ENCODE peak calls at places on chromosome 21, in six cellular contexts. One of them, this sample, is unnamed.
A peak's percentile ranks its signal among the peaks of the same experiment; 100 is the strongest.

GRCh38 chr21:46203203-46203600 is 18.9 kb upstream of the SPATC1L start:
- DNase-seq in amniotic stem cell: no peak
- DNase-seq in aorta: no peak
- DNase-seq in SW480: no peak
- DNase-seq in prostate gland: no peak
- DNase-seq in NCI-H69: no peak
- DNase-seq in this sample: no peak

GRCh38 chr21:38351176-38351959 is 94.6 kb downstream of the KCNJ15 start:
- DNase-seq in amniotic stem cell: no peak
- DNase-seq in aorta: no peak
- DNase-seq in SW480: no peak
- DNase-seq in prostate gland: no peak
- DNase-seq in NCI-H69: no peak
- DNase-seq in this sample: no peak

GRCh38 chr21:29334717-29335428 is 36.2 kb downstream of the BACH1 start:
- DNase-seq in amniotic stem cell: no peak
- DNase-seq in aorta: no peak
- DNase-seq in SW480: no peak
- DNase-seq in prostate gland: no peak
- DNase-seq in NCI-H69: no peak
- DNase-seq in this sample: no peak

GRCh38 chr21:45162115-45162514 is 87.7 kb downstream of the ADARB1 start:
- DNase-seq in amniotic stem cell: no peak
- DNase-seq in aorta: no peak
- DNase-seq in SW480: no peak
- DNase-seq in prostate gland: no peak
- DNase-seq in NCI-H69: no peak
- DNase-seq in this sample: no peak

GRCh38 chr21:41107602-41108001 is 60.4 kb upstream of the BACE2 start:
- DNase-seq in amniotic stem cell: no peak
- DNase-seq in aorta: no peak
- DNase-seq in SW480: no peak
- DNase-seq in prostate gland: no peak
- DNase-seq in NCI-H69: no peak
- DNase-seq in this sample: no peak

GRCh38 chr21:10463156-10463555 is 58.2 kb upstream of the TPTE start:
- DNase-seq in amniotic stem cell: no peak
- DNase-seq in aorta: no peak
- DNase-seq in SW480: no peak
- DNase-seq in prostate gland: no peak
- DNase-seq in NCI-H69: no peak
- DNase-seq in this sample: no peak

GRCh38 chr21:26846036-26846931 is 1.1 kb upstream of the ADAMTS1 start:
- DNase-seq in amniotic stem cell: peak; percentile 65
- DNase-seq in aorta: peak; percentile 92
- DNase-seq in SW480: no peak
- DNase-seq in prostate gland: peak; percentile 40
- DNase-seq in NCI-H69: peak; percentile 48
- DNase-seq in this sample: peak; percentile 32

GRCh38 chr21:35721701-35722100 is 338.6 kb downstream of the SETD4 start:
- DNase-seq in amniotic stem cell: no peak
- DNase-seq in aorta: no peak
- DNase-seq in SW480: no peak
- DNase-seq in prostate gland: no peak
- DNase-seq in NCI-H69: no peak
- DNase-seq in this sample: no peak

GRCh38 chr21:43697758-43698643 is 20.9 kb upstream of the PDXK start:
- DNase-seq in amniotic stem cell: no peak
- DNase-seq in aorta: no peak
- DNase-seq in SW480: peak; percentile 29
- DNase-seq in prostate gland: no peak
- DNase-seq in NCI-H69: no peak
- DNase-seq in this sample: no peak

GRCh38 chr21:16891821-16892220 is 621.0 kb upstream of the CXADR start:
- DNase-seq in amniotic stem cell: peak; percentile 14
- DNase-seq in aorta: no peak
- DNase-seq in SW480: no peak
- DNase-seq in prostate gland: peak; percentile 58
- DNase-seq in NCI-H69: no peak
- DNase-seq in this sample: no peak

GRCh38 chr21:27425172-27425571 is 458.3 kb upstream of the ADAMTS5 start:
- DNase-seq in amniotic stem cell: no peak
- DNase-seq in aorta: no peak
- DNase-seq in SW480: no peak
- DNase-seq in prostate gland: no peak
- DNase-seq in NCI-H69: no peak
- DNase-seq in this sample: no peak

GRCh38 chr21:31744162-31744800 is 12.4 kb upstream of the SCAF4 start:
- DNase-seq in amniotic stem cell: no peak
- DNase-seq in aorta: no peak
- DNase-seq in SW480: no peak
- DNase-seq in prostate gland: no peak
- DNase-seq in NCI-H69: no peak
- DNase-seq in this sample: no peak

GRCh38 chr21:34077888-34078287 is 4.5 kb downstream of the MRPS6 start:
- DNase-seq in amniotic stem cell: no peak
- DNase-seq in aorta: no peak
- DNase-seq in SW480: no peak
- DNase-seq in prostate gland: no peak
- DNase-seq in NCI-H69: no peak
- DNase-seq in this sample: no peak

GRCh38 chr21:46323227-46323709 is 402 bp downstream of the C21orf58 start:
- DNase-seq in amniotic stem cell: no peak
- DNase-seq in aorta: no peak
- DNase-seq in SW480: no peak
- DNase-seq in prostate gland: no peak
- DNase-seq in NCI-H69: peak; percentile 38
- DNase-seq in this sample: no peak

GRCh38 chr21:45110873-45111624 is 36.7 kb downstream of the ADARB1 start:
- DNase-seq in amniotic stem cell: no peak
- DNase-seq in aorta: no peak
- DNase-seq in SW480: no peak
- DNase-seq in prostate gland: no peak
- DNase-seq in NCI-H69: peak; percentile 74
- DNase-seq in this sample: no peak

GRCh38 chr21:17359781-17360180 is 153.1 kb upstream of the CXADR start:
- DNase-seq in amniotic stem cell: no peak
- DNase-seq in aorta: no peak
- DNase-seq in SW480: no peak
- DNase-seq in prostate gland: no peak
- DNase-seq in NCI-H69: peak; percentile 78
- DNase-seq in this sample: no peak

GRCh38 chr21:37514038-37514665 is 147.6 kb downstream of the DYRK1A start:
- DNase-seq in amniotic stem cell: no peak
- DNase-seq in aorta: no peak
- DNase-seq in SW480: no peak
- DNase-seq in prostate gland: no peak
- DNase-seq in NCI-H69: no peak
- DNase-seq in this sample: no peak

GRCh38 chr21:35543746-35544145 is 494.6 kb upstream of the RUNX1 start:
- DNase-seq in amniotic stem cell: no peak
- DNase-seq in aorta: no peak
- DNase-seq in SW480: no peak
- DNase-seq in prostate gland: no peak
- DNase-seq in NCI-H69: no peak
- DNase-seq in this sample: no peak

GRCh38 chr21:45450741-45451740 is 46.1 kb downstream of the COL18A1 start:
- DNase-seq in amniotic stem cell: no peak
- DNase-seq in aorta: peak; percentile 38
- DNase-seq in SW480: no peak
- DNase-seq in prostate gland: no peak
- DNase-seq in NCI-H69: no peak
- DNase-seq in this sample: no peak

GRCh38 chr21:16563795-16564194 is 834.0 kb downstream of the USP25 start:
- DNase-seq in amniotic stem cell: no peak
- DNase-seq in aorta: no peak
- DNase-seq in SW480: no peak
- DNase-seq in prostate gland: no peak
- DNase-seq in NCI-H69: no peak
- DNase-seq in this sample: no peak

GRCh38 chr21:45282283-45283018 is 5.2 kb downstream of the POFUT2 start:
- DNase-seq in amniotic stem cell: no peak
- DNase-seq in aorta: no peak
- DNase-seq in SW480: no peak
- DNase-seq in prostate gland: no peak
- DNase-seq in NCI-H69: no peak
- DNase-seq in this sample: no peak

GRCh38 chr21:40770435-40771055 is 76.4 kb downstream of the DSCAM start:
- DNase-seq in amniotic stem cell: no peak
- DNase-seq in aorta: no peak
- DNase-seq in SW480: no peak
- DNase-seq in prostate gland: no peak
- DNase-seq in NCI-H69: no peak
- DNase-seq in this sample: no peak

GRCh38 chr21:34836103-34836932 is 167.5 kb downstream of the CLIC6 start:
- DNase-seq in amniotic stem cell: peak; percentile 95
- DNase-seq in aorta: peak; percentile 86
- DNase-seq in SW480: no peak
- DNase-seq in prostate gland: no peak
- DNase-seq in NCI-H69: peak; percentile 21
- DNase-seq in this sample: no peak

GRCh38 chr21:43817157-43818086 is 28.0 kb downstream of the RRP1 start:
- DNase-seq in amniotic stem cell: no peak
- DNase-seq in aorta: peak; percentile 46
- DNase-seq in SW480: no peak
- DNase-seq in prostate gland: no peak
- DNase-seq in NCI-H69: no peak
- DNase-seq in this sample: no peak

GRCh38 chr21:45373991-45374816 is 30.8 kb upstream of the COL18A1 start:
- DNase-seq in amniotic stem cell: no peak
- DNase-seq in aorta: peak; percentile 36
- DNase-seq in SW480: no peak
- DNase-seq in prostate gland: no peak
- DNase-seq in NCI-H69: no peak
- DNase-seq in this sample: no peak

GRCh38 chr21:28485301-28486022 is 507.2 kb downstream of the LTN1 start:
- DNase-seq in amniotic stem cell: peak; percentile 14
- DNase-seq in aorta: no peak
- DNase-seq in SW480: no peak
- DNase-seq in prostate gland: no peak
- DNase-seq in NCI-H69: no peak
- DNase-seq in this sample: no peak

GRCh38 chr21:35229290-35229689 is 180.2 kb upstream of the RUNX1 start:
- DNase-seq in amniotic stem cell: no peak
- DNase-seq in aorta: no peak
- DNase-seq in SW480: peak; percentile 41
- DNase-seq in prostate gland: no peak
- DNase-seq in NCI-H69: no peak
- DNase-seq in this sample: no peak

GRCh38 chr21:37587203-37587602 is 220.6 kb downstream of the DYRK1A start:
- DNase-seq in amniotic stem cell: no peak
- DNase-seq in aorta: no peak
- DNase-seq in SW480: no peak
- DNase-seq in prostate gland: no peak
- DNase-seq in NCI-H69: no peak
- DNase-seq in this sample: no peak

GRCh38 chr21:42424848-42425602 is 21.3 kb downstream of the UBASH3A start:
- DNase-seq in amniotic stem cell: no peak
- DNase-seq in aorta: no peak
- DNase-seq in SW480: no peak
- DNase-seq in prostate gland: no peak
- DNase-seq in NCI-H69: no peak
- DNase-seq in this sample: no peak

GRCh38 chr21:45836268-45836655 is 145.3 kb upstream of the COL6A1 start:
- DNase-seq in amniotic stem cell: no peak
- DNase-seq in aorta: no peak
- DNase-seq in SW480: no peak
- DNase-seq in prostate gland: no peak
- DNase-seq in NCI-H69: peak; percentile 40
- DNase-seq in this sample: no peak

GRCh38 chr21:36647279-36648093 is 51.4 kb upstream of the SIM2 start:
- DNase-seq in amniotic stem cell: no peak
- DNase-seq in aorta: no peak
- DNase-seq in SW480: peak; percentile 75
- DNase-seq in prostate gland: no peak
- DNase-seq in NCI-H69: peak; percentile 56
- DNase-seq in this sample: peak; percentile 20

GRCh38 chr21:21188513-21189188 is 190.4 kb downstream of the NCAM2 start:
- DNase-seq in amniotic stem cell: no peak
- DNase-seq in aorta: no peak
- DNase-seq in SW480: no peak
- DNase-seq in prostate gland: no peak
- DNase-seq in NCI-H69: peak; percentile 94
- DNase-seq in this sample: no peak

GRCh38 chr21:36718951-36719501 is 20.1 kb downstream of the SIM2 start:
- DNase-seq in amniotic stem cell: no peak
- DNase-seq in aorta: peak; percentile 39
- DNase-seq in SW480: peak; percentile 91
- DNase-seq in prostate gland: peak; percentile 34
- DNase-seq in NCI-H69: no peak
- DNase-seq in this sample: no peak

GRCh38 chr21:26842976-26843911 is 2.0 kb downstream of the ADAMTS1 start:
- DNase-seq in amniotic stem cell: peak; percentile 94
- DNase-seq in aorta: peak; percentile 95
- DNase-seq in SW480: peak; percentile 26
- DNase-seq in prostate gland: peak; percentile 85
- DNase-seq in NCI-H69: peak; percentile 58
- DNase-seq in this sample: peak; percentile 64

GRCh38 chr21:42373908-42374455 is 7.6 kb upstream of the TFF1 start:
- DNase-seq in amniotic stem cell: no peak
- DNase-seq in aorta: peak; percentile 38
- DNase-seq in SW480: no peak
- DNase-seq in prostate gland: no peak
- DNase-seq in NCI-H69: no peak
- DNase-seq in this sample: no peak

GRCh38 chr21:16330340-16331319 is 600.8 kb downstream of the USP25 start:
- DNase-seq in amniotic stem cell: peak; percentile 50
- DNase-seq in aorta: no peak
- DNase-seq in SW480: peak; percentile 85
- DNase-seq in prostate gland: peak; percentile 67
- DNase-seq in NCI-H69: peak; percentile 73
- DNase-seq in this sample: no peak

GRCh38 chr21:33019885-33020557 is 5.7 kb upstream of the OLIG2 start:
- DNase-seq in amniotic stem cell: no peak
- DNase-seq in aorta: no peak
- DNase-seq in SW480: no peak
- DNase-seq in prostate gland: no peak
- DNase-seq in NCI-H69: no peak
- DNase-seq in this sample: no peak

GRCh38 chr21:20997633-20998455 is at the start of gene NCAM2:
- DNase-seq in amniotic stem cell: peak; percentile 62
- DNase-seq in aorta: peak; percentile 66
- DNase-seq in SW480: no peak
- DNase-seq in prostate gland: peak; percentile 53
- DNase-seq in NCI-H69: peak; percentile 97
- DNase-seq in this sample: peak; percentile 16

This sample was measured in HuH-7.5.